ENCODE peak calls at places on chromosome 20, in six cellular contexts. G is GM23338, V is T-helper 1 cell, R is T-cell, B is lung, M is testis. N is an unnamed sample.

GRCh38 chr20:62860924-62861691 is 514 bp downstream of the TCFL5 start:
- DNase-seq in M (no peak), G (peak), B (no peak), R (peak), V (peak), N (no peak)

GRCh38 chr20:52490715-52491430 is 299.3 kb upstream of the ZFP64 start:
- DNase-seq in M (no peak), V (no peak), R (no peak), B (no peak), G (no peak), N (no peak)

GRCh38 chr20:53959849-53960585 is 110.4 kb downstream of the BCAS1 start:
- DNase-seq in M (no peak), R (no peak), G (no peak), V (no peak), B (no peak), N (no peak)

GRCh38 chr20:40961686-40962640 is 66.7 kb upstream of the TOP1 start:
- DNase-seq in G (no peak), B (no peak), M (no peak), V (no peak), R (no peak), N (no peak)

GRCh38 chr20:31974975-31975481 is 7.1 kb downstream of the XKR7 start:
- DNase-seq in M (no peak), B (no peak), G (peak), R (no peak), V (no peak), N (peak)

GRCh38 chr20:47857994-47858557 is 72.8 kb upstream of the SULF2 start:
- DNase-seq in B (no peak), M (no peak), G (no peak), V (no peak), R (no peak), N (peak)

GRCh38 chr20:62923669-62924566 is 2.4 kb downstream of the DIDO1 start:
- DNase-seq in B (no peak), M (no peak), R (no peak), G (no peak), V (no peak), N (no peak)

GRCh38 chr20:23508896-23509579 is 18.1 kb downstream of the CST8 start:
- DNase-seq in R (no peak), M (no peak), G (no peak), V (no peak), B (no peak), N (no peak)

GRCh38 chr20:34709836-34710567 is 5.9 kb downstream of the TP53INP2 start:
- DNase-seq in M (peak), V (peak), B (peak), R (no peak), G (peak), N (peak)

GRCh38 chr20:32605167-32605656 is 20.1 kb upstream of the NOL4L start:
- DNase-seq in R (no peak), M (peak), G (peak), B (no peak), V (no peak), N (peak)

GRCh38 chr20:48983423-48984400 is 62.2 kb downstream of the ARFGEF2 start:
- DNase-seq in R (no peak), B (no peak), G (no peak), V (no peak), M (no peak), N (peak)

GRCh38 chr20:14117768-14118167 is 122.5 kb downstream of the MACROD2 start:
- DNase-seq in R (no peak), M (no peak), V (no peak), B (no peak), G (no peak), N (no peak)

GRCh38 chr20:57439432-57439831 is 48.2 kb downstream of the RBM38 start:
- DNase-seq in M (peak), V (no peak), B (peak), G (no peak), R (no peak), N (no peak)

GRCh38 chr20:54140927-54141566 is 32.7 kb downstream of the CYP24A1 start:
- DNase-seq in M (no peak), B (no peak), G (no peak), R (no peak), V (no peak), N (no peak)

GRCh38 chr20:59006864-59007757 is at the start of gene CTSZ:
- DNase-seq in R (no peak), G (peak), V (peak), M (no peak), B (peak), N (peak)

GRCh38 chr20:52569201-52569600 is 377.6 kb upstream of the ZFP64 start:
- DNase-seq in G (no peak), M (no peak), V (no peak), B (no peak), R (no peak), N (no peak)

GRCh38 chr20:62062661-62063600 is 2.8 kb downstream of the TAF4 start:
- DNase-seq in M (peak), B (no peak), V (no peak), G (no peak), R (no peak), N (no peak)

GRCh38 chr20:54062812-54063280 is 7.5 kb downstream of the BCAS1 start:
- DNase-seq in V (no peak), G (peak), B (no peak), R (no peak), M (no peak), N (no peak)

GRCh38 chr20:35592339-35592960 is 23.2 kb upstream of the SPAG4 start:
- DNase-seq in R (no peak), V (no peak), M (no peak), G (no peak), B (no peak), N (no peak)

GRCh38 chr20:54255157-54255556 is 47.3 kb downstream of the PFDN4 start:
- DNase-seq in G (no peak), M (no peak), R (no peak), V (no peak), B (no peak), N (no peak)

GRCh38 chr20:47577271-47577670 is 75.6 kb downstream of the NCOA3 start:
- DNase-seq in B (no peak), V (no peak), R (no peak), M (no peak), G (no peak), N (no peak)

GRCh38 chr20:63775096-63775978 is 35.8 kb downstream of the SLC2A4RG start:
- DNase-seq in V (no peak), M (peak), G (peak), R (no peak), B (no peak), N (peak)

GRCh38 chr20:51631011-51631950 is 88.8 kb upstream of the NFATC2 start:
- DNase-seq in G (no peak), M (peak), B (peak), V (no peak), R (no peak), N (no peak)